ENCODE peak calls at places on chromosomes 11 and 22, in nine cellular contexts. One of them, this sample, is unnamed.
A peak's percentile ranks its signal among the peaks of the same experiment; 100 is the strongest.

GRCh38 chr11:87740968-87741367 is 434.3 kb downstream of the RAB38 start:
- DNase-seq in left cardiac atrium: no peak
- DNase-seq in lung microvascular endothelial cell: no peak
- DNase-seq in nephron progenitor cell: no peak
- DNase-seq in RCC 7860: no peak
- DNase-seq in activated CD4-positive, CD25-positive, alpha-beta regulatory T cell: no peak
- DNase-seq in Kasumi-1: no peak
- DNase-seq in skeletal muscle cell: no peak
- DNase-seq in NCI-H774: no peak
- DNase-seq in this sample: no peak

GRCh38 chr22:45059296-45059695 is 49.5 kb upstream of the PHF21B start:
- DNase-seq in RCC 7860: no peak
- DNase-seq in NCI-H774: no peak
- DNase-seq in skeletal muscle cell: peak; percentile 31
- DNase-seq in lung microvascular endothelial cell: no peak
- DNase-seq in left cardiac atrium: no peak
- DNase-seq in nephron progenitor cell: no peak
- DNase-seq in Kasumi-1: no peak
- DNase-seq in activated CD4-positive, CD25-positive, alpha-beta regulatory T cell: no peak
- DNase-seq in this sample: no peak

GRCh38 chr11:26734706-26735105 is 12.8 kb upstream of the SLC5A12 start:
- DNase-seq in NCI-H774: no peak
- DNase-seq in lung microvascular endothelial cell: no peak
- DNase-seq in nephron progenitor cell: no peak
- DNase-seq in RCC 7860: no peak
- DNase-seq in skeletal muscle cell: no peak
- DNase-seq in Kasumi-1: no peak
- DNase-seq in activated CD4-positive, CD25-positive, alpha-beta regulatory T cell: no peak
- DNase-seq in left cardiac atrium: no peak
- DNase-seq in this sample: no peak

GRCh38 chr22:28742562-28742962 is 723 bp downstream of the HSCB start:
- DNase-seq in skeletal muscle cell: no peak
- DNase-seq in activated CD4-positive, CD25-positive, alpha-beta regulatory T cell: no peak
- DNase-seq in left cardiac atrium: no peak
- DNase-seq in Kasumi-1: peak; percentile 99
- DNase-seq in nephron progenitor cell: no peak
- DNase-seq in lung microvascular endothelial cell: no peak
- DNase-seq in RCC 7860: no peak
- DNase-seq in NCI-H774: no peak
- DNase-seq in this sample: no peak

GRCh38 chr22:43060213-43060612 is 29.0 kb downstream of the TTLL1 start:
- DNase-seq in lung microvascular endothelial cell: peak; percentile 38
- DNase-seq in skeletal muscle cell: no peak
- DNase-seq in RCC 7860: no peak
- DNase-seq in nephron progenitor cell: peak; percentile 71
- DNase-seq in left cardiac atrium: no peak
- DNase-seq in NCI-H774: no peak
- DNase-seq in Kasumi-1: peak; percentile 2
- DNase-seq in activated CD4-positive, CD25-positive, alpha-beta regulatory T cell: no peak
- DNase-seq in this sample: peak; percentile 26

GRCh38 chr22:50576070-50576469 is 2.2 kb downstream of the CPT1B start:
- DNase-seq in lung microvascular endothelial cell: peak; percentile 79
- DNase-seq in activated CD4-positive, CD25-positive, alpha-beta regulatory T cell: no peak
- DNase-seq in NCI-H774: no peak
- DNase-seq in nephron progenitor cell: peak; percentile 20
- DNase-seq in left cardiac atrium: no peak
- DNase-seq in skeletal muscle cell: no peak
- DNase-seq in Kasumi-1: no peak
- DNase-seq in RCC 7860: peak; percentile 29
- DNase-seq in this sample: peak; percentile 60

GRCh38 chr11:34366522-34366921 is 8.7 kb upstream of the ABTB2 start:
- DNase-seq in Kasumi-1: no peak
- DNase-seq in nephron progenitor cell: no peak
- DNase-seq in lung microvascular endothelial cell: peak; percentile 20
- DNase-seq in left cardiac atrium: no peak
- DNase-seq in activated CD4-positive, CD25-positive, alpha-beta regulatory T cell: no peak
- DNase-seq in NCI-H774: no peak
- DNase-seq in RCC 7860: no peak
- DNase-seq in skeletal muscle cell: no peak
- DNase-seq in this sample: no peak

GRCh38 chr22:27632451-27633295 is 168.9 kb downstream of the MN1 start:
- DNase-seq in skeletal muscle cell: no peak
- DNase-seq in NCI-H774: peak; percentile 1
- DNase-seq in left cardiac atrium: peak; percentile 76
- DNase-seq in activated CD4-positive, CD25-positive, alpha-beta regulatory T cell: no peak
- DNase-seq in nephron progenitor cell: peak; percentile 74
- DNase-seq in Kasumi-1: no peak
- DNase-seq in RCC 7860: no peak
- DNase-seq in lung microvascular endothelial cell: no peak
- DNase-seq in this sample: no peak

GRCh38 chr11:11483622-11484021 is 130.6 kb upstream of the CSNK2A3 start:
- DNase-seq in activated CD4-positive, CD25-positive, alpha-beta regulatory T cell: no peak
- DNase-seq in lung microvascular endothelial cell: no peak
- DNase-seq in left cardiac atrium: no peak
- DNase-seq in nephron progenitor cell: no peak
- DNase-seq in skeletal muscle cell: no peak
- DNase-seq in NCI-H774: no peak
- DNase-seq in RCC 7860: no peak
- DNase-seq in Kasumi-1: no peak
- DNase-seq in this sample: no peak

GRCh38 chr11:33699515-33700424 is 856 bp downstream of the C11orf91 start:
- DNase-seq in nephron progenitor cell: no peak
- DNase-seq in activated CD4-positive, CD25-positive, alpha-beta regulatory T cell: no peak
- DNase-seq in skeletal muscle cell: no peak
- DNase-seq in left cardiac atrium: peak; percentile 62
- DNase-seq in Kasumi-1: no peak
- DNase-seq in lung microvascular endothelial cell: peak; percentile 40
- DNase-seq in NCI-H774: no peak
- DNase-seq in RCC 7860: no peak
- DNase-seq in this sample: no peak

GRCh38 chr11:7651700-7652099 is 21.6 kb downstream of the CYB5R2 start:
- DNase-seq in RCC 7860: no peak
- DNase-seq in lung microvascular endothelial cell: no peak
- DNase-seq in NCI-H774: no peak
- DNase-seq in skeletal muscle cell: no peak
- DNase-seq in nephron progenitor cell: no peak
- DNase-seq in activated CD4-positive, CD25-positive, alpha-beta regulatory T cell: no peak
- DNase-seq in Kasumi-1: no peak
- DNase-seq in left cardiac atrium: no peak
- DNase-seq in this sample: no peak

GRCh38 chr11:74468058-74468457 is 709 bp upstream of the KCNE3 start:
- DNase-seq in nephron progenitor cell: no peak
- DNase-seq in skeletal muscle cell: no peak
- DNase-seq in activated CD4-positive, CD25-positive, alpha-beta regulatory T cell: no peak
- DNase-seq in lung microvascular endothelial cell: no peak
- DNase-seq in Kasumi-1: no peak
- DNase-seq in left cardiac atrium: no peak
- DNase-seq in RCC 7860: no peak
- DNase-seq in NCI-H774: no peak
- DNase-seq in this sample: no peak

GRCh38 chr11:1852885-1853284 is at the start of gene LSP1:
- DNase-seq in lung microvascular endothelial cell: no peak
- DNase-seq in NCI-H774: no peak
- DNase-seq in activated CD4-positive, CD25-positive, alpha-beta regulatory T cell: peak; percentile 65
- DNase-seq in nephron progenitor cell: no peak
- DNase-seq in Kasumi-1: peak; percentile 46
- DNase-seq in RCC 7860: no peak
- DNase-seq in left cardiac atrium: no peak
- DNase-seq in skeletal muscle cell: no peak
- DNase-seq in this sample: no peak

GRCh38 chr11:1570896-1571759 is 943 bp downstream of the DUSP8 start:
- DNase-seq in nephron progenitor cell: peak; percentile 46
- DNase-seq in Kasumi-1: no peak
- DNase-seq in left cardiac atrium: peak; percentile 34
- DNase-seq in NCI-H774: no peak
- DNase-seq in lung microvascular endothelial cell: no peak
- DNase-seq in RCC 7860: no peak
- DNase-seq in skeletal muscle cell: no peak
- DNase-seq in activated CD4-positive, CD25-positive, alpha-beta regulatory T cell: no peak
- DNase-seq in this sample: no peak

GRCh38 chr11:95081412-95081811 is 8.2 kb upstream of the ENDOD1 start:
- DNase-seq in skeletal muscle cell: no peak
- DNase-seq in left cardiac atrium: peak; percentile 34
- DNase-seq in NCI-H774: no peak
- DNase-seq in activated CD4-positive, CD25-positive, alpha-beta regulatory T cell: no peak
- DNase-seq in RCC 7860: no peak
- DNase-seq in Kasumi-1: no peak
- DNase-seq in lung microvascular endothelial cell: peak; percentile 24
- DNase-seq in nephron progenitor cell: no peak
- DNase-seq in this sample: no peak

GRCh38 chr22:20153945-20154344 is 3.1 kb upstream of the CCDC188 start:
- DNase-seq in left cardiac atrium: no peak
- DNase-seq in lung microvascular endothelial cell: no peak
- DNase-seq in NCI-H774: no peak
- DNase-seq in skeletal muscle cell: no peak
- DNase-seq in nephron progenitor cell: no peak
- DNase-seq in Kasumi-1: no peak
- DNase-seq in activated CD4-positive, CD25-positive, alpha-beta regulatory T cell: no peak
- DNase-seq in RCC 7860: no peak
- DNase-seq in this sample: peak; percentile 27

GRCh38 chr22:46148336-46148735 is 2.0 kb upstream of the PPARA start:
- DNase-seq in RCC 7860: no peak
- DNase-seq in lung microvascular endothelial cell: no peak
- DNase-seq in nephron progenitor cell: no peak
- DNase-seq in NCI-H774: no peak
- DNase-seq in activated CD4-positive, CD25-positive, alpha-beta regulatory T cell: no peak
- DNase-seq in skeletal muscle cell: no peak
- DNase-seq in Kasumi-1: no peak
- DNase-seq in left cardiac atrium: no peak
- DNase-seq in this sample: no peak

GRCh38 chr11:19832901-19833300 is 120.3 kb downstream of the NAV2 start:
- DNase-seq in skeletal muscle cell: no peak
- DNase-seq in NCI-H774: no peak
- DNase-seq in activated CD4-positive, CD25-positive, alpha-beta regulatory T cell: no peak
- DNase-seq in nephron progenitor cell: no peak
- DNase-seq in lung microvascular endothelial cell: no peak
- DNase-seq in left cardiac atrium: no peak
- DNase-seq in RCC 7860: no peak
- DNase-seq in Kasumi-1: no peak
- DNase-seq in this sample: no peak

GRCh38 chr22:36816635-36817428 is at the start of gene PVALB:
- DNase-seq in Kasumi-1: no peak
- DNase-seq in skeletal muscle cell: no peak
- DNase-seq in nephron progenitor cell: peak; percentile 66
- DNase-seq in lung microvascular endothelial cell: peak; percentile 52
- DNase-seq in left cardiac atrium: peak; percentile 27
- DNase-seq in activated CD4-positive, CD25-positive, alpha-beta regulatory T cell: no peak
- DNase-seq in NCI-H774: peak; percentile 5
- DNase-seq in RCC 7860: no peak
- DNase-seq in this sample: peak; percentile 82

GRCh38 chr11:11916981-11917399 is 75.2 kb downstream of the USP47 start:
- DNase-seq in NCI-H774: no peak
- DNase-seq in left cardiac atrium: no peak
- DNase-seq in lung microvascular endothelial cell: no peak
- DNase-seq in Kasumi-1: no peak
- DNase-seq in nephron progenitor cell: no peak
- DNase-seq in RCC 7860: peak; percentile 43
- DNase-seq in skeletal muscle cell: peak; percentile 57
- DNase-seq in activated CD4-positive, CD25-positive, alpha-beta regulatory T cell: no peak
- DNase-seq in this sample: peak; percentile 55

GRCh38 chr11:10298342-10298741 is 4.3 kb upstream of the SBF2 start:
- DNase-seq in left cardiac atrium: no peak
- DNase-seq in Kasumi-1: peak; percentile 59
- DNase-seq in NCI-H774: no peak
- DNase-seq in lung microvascular endothelial cell: no peak
- DNase-seq in nephron progenitor cell: no peak
- DNase-seq in skeletal muscle cell: peak; percentile 84
- DNase-seq in RCC 7860: peak; percentile 87
- DNase-seq in activated CD4-positive, CD25-positive, alpha-beta regulatory T cell: no peak
- DNase-seq in this sample: peak; percentile 32

GRCh38 chr11:46599340-46600067 is 5.7 kb upstream of the AMBRA1 start:
- DNase-seq in RCC 7860: no peak
- DNase-seq in Kasumi-1: no peak
- DNase-seq in nephron progenitor cell: no peak
- DNase-seq in lung microvascular endothelial cell: no peak
- DNase-seq in activated CD4-positive, CD25-positive, alpha-beta regulatory T cell: no peak
- DNase-seq in skeletal muscle cell: no peak
- DNase-seq in NCI-H774: no peak
- DNase-seq in left cardiac atrium: no peak
- DNase-seq in this sample: no peak

GRCh38 chr11:2796091-2796490 is 89.5 kb downstream of the CDKN1C start:
- DNase-seq in lung microvascular endothelial cell: no peak
- DNase-seq in Kasumi-1: no peak
- DNase-seq in nephron progenitor cell: no peak
- DNase-seq in activated CD4-positive, CD25-positive, alpha-beta regulatory T cell: no peak
- DNase-seq in NCI-H774: no peak
- DNase-seq in RCC 7860: no peak
- DNase-seq in skeletal muscle cell: no peak
- DNase-seq in left cardiac atrium: peak; percentile 16
- DNase-seq in this sample: no peak

GRCh38 chr22:31583861-31584485 is 78.0 kb downstream of the PISD start:
- DNase-seq in lung microvascular endothelial cell: peak; percentile 24
- DNase-seq in RCC 7860: no peak
- DNase-seq in skeletal muscle cell: peak; percentile 31
- DNase-seq in nephron progenitor cell: no peak
- DNase-seq in NCI-H774: no peak
- DNase-seq in Kasumi-1: no peak
- DNase-seq in left cardiac atrium: no peak
- DNase-seq in activated CD4-positive, CD25-positive, alpha-beta regulatory T cell: no peak
- DNase-seq in this sample: peak; percentile 31

GRCh38 chr22:29394931-29395581 is 6.7 kb upstream of the AP1B1 start:
- DNase-seq in activated CD4-positive, CD25-positive, alpha-beta regulatory T cell: peak; percentile 27
- DNase-seq in lung microvascular endothelial cell: peak; percentile 81
- DNase-seq in Kasumi-1: peak; percentile 86
- DNase-seq in nephron progenitor cell: peak; percentile 70
- DNase-seq in RCC 7860: peak; percentile 57
- DNase-seq in NCI-H774: peak; percentile 21
- DNase-seq in left cardiac atrium: peak; percentile 64
- DNase-seq in skeletal muscle cell: peak; percentile 15
- DNase-seq in this sample: peak; percentile 84

GRCh38 chr11:65298131-65298535 is 16.5 kb upstream of the CDC42EP2 start:
- DNase-seq in lung microvascular endothelial cell: peak; percentile 37
- DNase-seq in skeletal muscle cell: no peak
- DNase-seq in RCC 7860: no peak
- DNase-seq in Kasumi-1: no peak
- DNase-seq in nephron progenitor cell: no peak
- DNase-seq in left cardiac atrium: peak; percentile 85
- DNase-seq in NCI-H774: no peak
- DNase-seq in activated CD4-positive, CD25-positive, alpha-beta regulatory T cell: no peak
- DNase-seq in this sample: no peak

GRCh38 chr11:130181295-130182272 is 22.0 kb downstream of the ST14 start:
- DNase-seq in RCC 7860: peak; percentile 78
- DNase-seq in activated CD4-positive, CD25-positive, alpha-beta regulatory T cell: no peak
- DNase-seq in NCI-H774: peak; percentile 96
- DNase-seq in Kasumi-1: no peak
- DNase-seq in nephron progenitor cell: peak; percentile 21
- DNase-seq in lung microvascular endothelial cell: no peak
- DNase-seq in left cardiac atrium: no peak
- DNase-seq in skeletal muscle cell: peak; percentile 31
- DNase-seq in this sample: peak; percentile 56

GRCh38 chr11:30919389-30920172 is 333.4 kb upstream of the MPPED2 start:
- DNase-seq in lung microvascular endothelial cell: no peak
- DNase-seq in left cardiac atrium: no peak
- DNase-seq in nephron progenitor cell: no peak
- DNase-seq in Kasumi-1: peak; percentile 11
- DNase-seq in NCI-H774: no peak
- DNase-seq in RCC 7860: peak; percentile 5
- DNase-seq in skeletal muscle cell: no peak
- DNase-seq in activated CD4-positive, CD25-positive, alpha-beta regulatory T cell: no peak
- DNase-seq in this sample: no peak

GRCh38 chr11:1402776-1403620 is 13.3 kb downstream of the BRSK2 start:
- DNase-seq in activated CD4-positive, CD25-positive, alpha-beta regulatory T cell: no peak
- DNase-seq in left cardiac atrium: peak; percentile 18
- DNase-seq in lung microvascular endothelial cell: no peak
- DNase-seq in skeletal muscle cell: no peak
- DNase-seq in NCI-H774: no peak
- DNase-seq in RCC 7860: no peak
- DNase-seq in nephron progenitor cell: no peak
- DNase-seq in Kasumi-1: no peak
- DNase-seq in this sample: no peak

GRCh38 chr11:117614695-117615094 is 182.3 kb downstream of the DSCAML1 start:
- DNase-seq in RCC 7860: no peak
- DNase-seq in nephron progenitor cell: no peak
- DNase-seq in left cardiac atrium: no peak
- DNase-seq in NCI-H774: no peak
- DNase-seq in activated CD4-positive, CD25-positive, alpha-beta regulatory T cell: no peak
- DNase-seq in skeletal muscle cell: no peak
- DNase-seq in Kasumi-1: no peak
- DNase-seq in lung microvascular endothelial cell: no peak
- DNase-seq in this sample: no peak

GRCh38 chr11:125621995-125622394 is 3.0 kb upstream of the CHEK1 start:
- DNase-seq in left cardiac atrium: no peak
- DNase-seq in activated CD4-positive, CD25-positive, alpha-beta regulatory T cell: no peak
- DNase-seq in Kasumi-1: no peak
- DNase-seq in RCC 7860: peak; percentile 24
- DNase-seq in lung microvascular endothelial cell: peak; percentile 51
- DNase-seq in nephron progenitor cell: no peak
- DNase-seq in NCI-H774: no peak
- DNase-seq in skeletal muscle cell: peak; percentile 29
- DNase-seq in this sample: no peak

This sample was measured in cardiac muscle cell.